ENCODE peak calls at places on chromosomes 13 and 19, in five cellular contexts. One of them, this sample, is unnamed.

GRCh38 chr19:3842948-3843347 is 25.9 kb downstream of the ZFR2 start:
- DNase-seq in PC-9: no peak
- DNase-seq in GM12878: no peak
- DNase-seq in GM23338: no peak
- DNase-seq in MV-4-11: no peak
- DNase-seq in this sample: no peak

GRCh38 chr19:46480409-46480808 is 9.0 kb upstream of the PNMA8A start:
- DNase-seq in PC-9: no peak
- DNase-seq in MV-4-11: no peak
- DNase-seq in GM12878: no peak
- DNase-seq in GM23338: peak
- DNase-seq in this sample: no peak

GRCh38 chr13:98613591-98613990 is 36.7 kb upstream of the STK24 start:
- DNase-seq in MV-4-11: no peak
- DNase-seq in GM23338: no peak
- DNase-seq in PC-9: no peak
- DNase-seq in GM12878: no peak
- DNase-seq in this sample: no peak

GRCh38 chr19:15199652-15200574 is 882 bp downstream of the NOTCH3 start:
- DNase-seq in GM23338: peak
- DNase-seq in MV-4-11: no peak
- DNase-seq in GM12878: no peak
- DNase-seq in PC-9: no peak
- DNase-seq in this sample: no peak

GRCh38 chr13:70107125-70107497 is 515 bp upstream of the ATXN8OS start:
- DNase-seq in PC-9: no peak
- DNase-seq in GM12878: no peak
- DNase-seq in GM23338: no peak
- DNase-seq in MV-4-11: no peak
- DNase-seq in this sample: no peak

GRCh38 chr19:31364956-31365355 is 15.7 kb upstream of the TSHZ3 start:
- DNase-seq in PC-9: no peak
- DNase-seq in GM12878: no peak
- DNase-seq in MV-4-11: no peak
- DNase-seq in GM23338: no peak
- DNase-seq in this sample: no peak

GRCh38 chr13:109131698-109132257 is 502.4 kb downstream of the MYO16 start:
- DNase-seq in GM12878: peak
- DNase-seq in PC-9: no peak
- DNase-seq in MV-4-11: peak
- DNase-seq in GM23338: peak
- DNase-seq in this sample: no peak

GRCh38 chr19:55478364-55478763 is 1.9 kb downstream of the ZNF628 start:
- DNase-seq in MV-4-11: no peak
- DNase-seq in PC-9: no peak
- DNase-seq in GM12878: no peak
- DNase-seq in GM23338: no peak
- DNase-seq in this sample: no peak

GRCh38 chr19:43683905-43684304 is 13.9 kb upstream of the PLAUR start:
- DNase-seq in GM12878: no peak
- DNase-seq in GM23338: no peak
- DNase-seq in PC-9: no peak
- DNase-seq in MV-4-11: no peak
- DNase-seq in this sample: no peak

GRCh38 chr19:27716922-27717321 is 1496.0 kb downstream of the UQCRFS1 start:
- DNase-seq in GM12878: no peak
- DNase-seq in PC-9: no peak
- DNase-seq in MV-4-11: no peak
- DNase-seq in GM23338: no peak
- DNase-seq in this sample: no peak

GRCh38 chr13:23469901-23470525 is 36.5 kb upstream of the SACS start:
- DNase-seq in MV-4-11: no peak
- DNase-seq in GM12878: no peak
- DNase-seq in PC-9: no peak
- DNase-seq in GM23338: peak
- DNase-seq in this sample: no peak

GRCh38 chr19:23283925-23284324 is 33.7 kb upstream of the ZNF724 start:
- DNase-seq in GM12878: no peak
- DNase-seq in GM23338: peak
- DNase-seq in MV-4-11: peak
- DNase-seq in PC-9: no peak
- DNase-seq in this sample: no peak

GRCh38 chr19:13079542-13079986 is 23.1 kb downstream of the LYL1 start:
- DNase-seq in GM23338: no peak
- DNase-seq in MV-4-11: no peak
- DNase-seq in PC-9: no peak
- DNase-seq in GM12878: no peak
- DNase-seq in this sample: no peak

GRCh38 chr13:110412132-110412912 is 105.2 kb downstream of the COL4A2 start:
- DNase-seq in MV-4-11: peak
- DNase-seq in GM23338: peak
- DNase-seq in PC-9: peak
- DNase-seq in GM12878: peak
- DNase-seq in this sample: peak

GRCh38 chr13:113584205-113584869 is at the start of gene TFDP1:
- DNase-seq in PC-9: peak
- DNase-seq in MV-4-11: peak
- DNase-seq in GM12878: peak
- DNase-seq in GM23338: peak
- DNase-seq in this sample: peak

GRCh38 chr13:109781384-109782065 is 4.9 kb downstream of the IRS2 start:
- DNase-seq in MV-4-11: no peak
- DNase-seq in PC-9: peak
- DNase-seq in GM12878: no peak
- DNase-seq in GM23338: no peak
- DNase-seq in this sample: no peak

GRCh38 chr19:38478273-38478971 is 44.9 kb downstream of the RYR1 start:
- DNase-seq in PC-9: no peak
- DNase-seq in GM12878: no peak
- DNase-seq in MV-4-11: peak
- DNase-seq in GM23338: peak
- DNase-seq in this sample: no peak

GRCh38 chr19:18467978-18468377 is 30.0 kb upstream of the ISYNA1 start:
- DNase-seq in MV-4-11: no peak
- DNase-seq in GM12878: no peak
- DNase-seq in GM23338: no peak
- DNase-seq in PC-9: no peak
- DNase-seq in this sample: no peak

GRCh38 chr13:31042501-31043165 is 110.2 kb downstream of the TEX26 start:
- DNase-seq in GM23338: no peak
- DNase-seq in GM12878: no peak
- DNase-seq in MV-4-11: no peak
- DNase-seq in PC-9: no peak
- DNase-seq in this sample: no peak

GRCh38 chr13:72920097-72920496 is 138.2 kb downstream of the PIBF1 start:
- DNase-seq in GM23338: no peak
- DNase-seq in GM12878: no peak
- DNase-seq in MV-4-11: no peak
- DNase-seq in PC-9: no peak
- DNase-seq in this sample: no peak

This sample was measured in amygdala.